ENCODE peak calls at places on chromosomes 4 and X, in eight cellular contexts. B is CD4-positive, CD25-positive, alpha-beta regulatory T cell; F is ascending aorta; S is left ventricle myocardium inferior; U is hepatocyte; I is heart left ventricle; T is astrocyte; E is prostate gland. V is an unnamed sample. For H3K4me1, the result is how much of the 10 kb centered on the place peaks cover.

GRCh38 chr4:48047896-48048295 is 31.3 kb downstream of the NIPAL1 start:
- DNase-seq in B (no peak), F (no peak), S (peak), U (no peak), I (peak), T (no peak), E (no peak), V (no peak)

GRCh38 chrX:68570598-68570997 is 71.7 kb downstream of the YIPF6 start:
- DNase-seq in B (no peak), F (no peak), S (no peak), U (no peak), I (no peak), T (no peak), E (no peak), V (no peak)

GRCh38 chrX:16771483-16772398 is 14.5 kb upstream of the TXLNG start:
- DNase-seq in B (no peak), F (no peak), S (no peak), U (peak), I (no peak), T (peak), E (no peak), V (no peak)

GRCh38 chrX:74133156-74133796 is 170.7 kb upstream of the ZCCHC13 start:
- DNase-seq in B (peak), F (no peak), S (no peak), U (peak), I (no peak), T (peak), E (peak), V (no peak)

GRCh38 chr4:121736735-121737351 is 28.1 kb downstream of the SMIM43 start:
- DNase-seq in B (peak), F (no peak), S (no peak), U (peak), I (no peak), T (peak), E (peak), V (no peak)

GRCh38 chr4:23674694-23675093 is 215.2 kb downstream of the PPARGC1A start:
- DNase-seq in B (no peak), F (no peak), S (no peak), U (no peak), I (no peak), T (no peak), E (no peak), V (no peak)

GRCh38 chr4:136307765-136308164 is 1224.5 kb downstream of the PCDH18 start:
- DNase-seq in B (no peak), F (no peak), S (no peak), U (no peak), I (no peak), T (no peak), E (no peak), V (no peak)

GRCh38 chr4:1029957-1030520 is 18.6 kb downstream of the FGFRL1 start:
- DNase-seq in B (no peak), F (no peak), S (no peak), U (no peak), I (no peak), T (no peak), E (no peak), V (no peak)

GRCh38 chr4:136183513-136183912 is 1348.8 kb downstream of the PCDH18 start:
- DNase-seq in B (no peak), F (no peak), S (no peak), U (no peak), I (no peak), T (no peak), E (no peak), V (no peak)

GRCh38 chrX:68997911-68998310 is 167.3 kb downstream of the PJA1 start:
- DNase-seq in B (no peak), F (no peak), S (peak), U (peak), I (peak), T (peak), E (peak), V (no peak)

GRCh38 chr4:14862881-14863280 is 139.4 kb upstream of the CPEB2 start:
- DNase-seq in B (no peak), F (no peak), S (peak), U (no peak), I (peak), T (no peak), E (no peak), V (no peak)

GRCh38 chrX:7270018-7270417 is 122.1 kb upstream of the PUDP start:
- DNase-seq in B (no peak), F (no peak), S (no peak), U (no peak), I (no peak), T (no peak), E (no peak), V (no peak)

GRCh38 chrX:136689441-136689840 is 41.5 kb downstream of the CD40LG start:
- DNase-seq in B (no peak), F (no peak), S (no peak), U (no peak), I (no peak), T (peak), E (no peak), V (no peak)

GRCh38 chr4:54093609-54094240 is 6.2 kb upstream of the GSX2 start:
- DNase-seq in B (no peak), F (no peak), S (no peak), U (no peak), I (no peak), T (no peak), E (no peak), V (no peak)

GRCh38 chr4:4334798-4335520 is 44.9 kb downstream of the ZBTB49 start:
- DNase-seq in B (peak), F (no peak), S (peak), U (peak), I (peak), T (peak), E (peak), V (peak)

GRCh38 chr4:164771088-164771487 is 17.2 kb downstream of the SMIM31 start:
- DNase-seq in B (no peak), F (no peak), S (no peak), U (no peak), I (no peak), T (no peak), E (no peak), V (no peak)

GRCh38 chrX:22053486-22053885 is 21.4 kb downstream of the PHEX start:
- DNase-seq in B (no peak), F (no peak), S (no peak), U (no peak), I (no peak), T (no peak), E (no peak), V (no peak)

GRCh38 chr4:156686120-156686519 is 285.5 kb downstream of the PDGFC start:
- DNase-seq in B (no peak), F (no peak), S (no peak), U (peak), I (no peak), T (peak), E (no peak), V (no peak)

GRCh38 chrX:24561121-24561520 is 86.0 kb downstream of the PCYT1B start:
- DNase-seq in B (no peak), F (no peak), S (no peak), U (no peak), I (no peak), T (no peak), E (no peak), V (no peak)

GRCh38 chrX:74529311-74529710 is 85.1 kb downstream of the RLIM start:
- DNase-seq in B (no peak), F (no peak), S (no peak), U (no peak), I (no peak), T (no peak), E (no peak), V (no peak)

GRCh38 chr4:78971326-78971725 is 32.1 kb upstream of the PAQR3 start:
- DNase-seq in B (no peak), F (no peak), S (no peak), U (peak), I (peak), T (no peak), E (no peak), V (no peak)

GRCh38 chr4:40200881-40201797 is 4.3 kb downstream of the RHOH start:
- DNase-seq in B (peak), F (no peak), S (no peak), U (no peak), I (no peak), T (peak), E (no peak), V (no peak)

GRCh38 chr4:85747871-85748491 is 273.0 kb downstream of the ARHGAP24 start:
- DNase-seq in B (no peak), F (no peak), S (no peak), U (peak), I (no peak), T (peak), E (peak), V (no peak)

GRCh38 chr4:138218976-138219375 is 23.2 kb downstream of the SLC7A11 start:
- DNase-seq in B (no peak), F (no peak), S (no peak), U (no peak), I (no peak), T (no peak), E (no peak), V (no peak)

GRCh38 chr4:47704693-47705325 is 133.1 kb downstream of the CORIN start:
- DNase-seq in B (no peak), F (no peak), S (peak), U (peak), I (peak), T (no peak), E (peak), V (peak)

GRCh38 chrX:121216979-121217378 is 169.6 kb downstream of the GLUD2 start:
- DNase-seq in B (no peak), F (no peak), S (no peak), U (no peak), I (no peak), T (no peak), E (no peak), V (no peak)

GRCh38 chr4:113447061-113447460 is 314.5 kb downstream of the CAMK2D start:
- DNase-seq in B (no peak), F (no peak), S (no peak), U (no peak), I (no peak), T (peak), E (no peak), V (no peak)

GRCh38 chr4:13857397-13857796 is 229.9 kb upstream of the BOD1L1 start:
- DNase-seq in B (no peak), F (no peak), S (no peak), U (no peak), I (no peak), T (no peak), E (no peak), V (no peak)

GRCh38 chrX:153803211-153804099 is 9.0 kb downstream of the SSR4 start:
- DNase-seq in B (no peak), F (no peak), S (no peak), U (no peak), I (no peak), T (no peak), E (no peak), V (no peak)

GRCh38 chr4:154928640-154929257 is 147.7 kb downstream of the RBM46 start:
- DNase-seq in B (no peak), F (no peak), S (no peak), U (peak), I (no peak), T (peak), E (no peak), V (no peak)

GRCh38 chr4:181728567-181728966 is 514.6 kb upstream of the TENM3 start:
- DNase-seq in B (no peak), F (no peak), S (no peak), U (no peak), I (no peak), T (no peak), E (no peak), V (no peak)

GRCh38 chr4:7987148-7987989 is 47.7 kb upstream of the AFAP1 start:
- DNase-seq in B (peak), F (no peak), S (peak), U (peak), I (peak), T (peak), E (peak), V (no peak)

GRCh38 chr4:187183826-187184225 is 460.2 kb upstream of the FAT1 start:
- DNase-seq in B (no peak), F (no peak), S (no peak), U (no peak), I (no peak), T (peak), E (no peak), V (no peak)

GRCh38 chr4:73259552-73260140 is 1.0 kb upstream of the ANKRD17 start:
- DNase-seq in B (peak), F (no peak), S (no peak), U (peak), I (peak), T (peak), E (no peak), V (no peak)

GRCh38 chrX:74147439-74147838 is 156.5 kb upstream of the ZCCHC13 start:
- DNase-seq in B (no peak), F (no peak), S (no peak), U (no peak), I (no peak), T (no peak), E (no peak), V (no peak)

DNA sequence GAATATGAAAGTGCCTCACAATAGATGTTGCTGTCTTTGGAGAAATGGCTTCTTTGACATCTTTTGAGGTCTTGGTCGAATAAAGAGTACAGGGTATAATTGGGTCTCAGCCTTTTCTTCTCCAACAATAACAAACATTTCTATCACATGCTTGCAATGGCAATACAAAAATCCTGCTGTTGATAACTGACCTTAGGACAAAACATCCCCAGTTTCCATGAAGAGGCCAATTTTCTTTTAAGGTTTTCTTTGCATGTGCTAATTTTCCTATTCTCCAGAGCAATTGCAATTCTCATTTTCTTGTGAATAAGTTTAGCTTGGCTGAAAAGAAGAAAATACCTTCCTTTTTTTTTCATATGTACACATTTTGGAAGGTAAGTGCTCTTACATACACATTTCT is 130.7 kb upstream of the RPS6KA6 start:
- DNase-seq in B (no peak), F (no peak), S (no peak), U (no peak), I (no peak), T (no peak), E (no peak), V (no peak)
- H3K4me1 ChIP-seq in B (under half), F (under half), S (under half), U (under half), I (under half), T (under half), E (under half), V (under half)

GRCh38 chr4:102868153-102868781 is 525 bp upstream of the CISD2 start:
- DNase-seq in B (no peak), F (no peak), S (peak), U (no peak), I (no peak), T (no peak), E (no peak), V (no peak)

GRCh38 chr4:102869569-102870227 is 906 bp downstream of the CISD2 start:
- DNase-seq in B (no peak), F (no peak), S (no peak), U (no peak), I (no peak), T (no peak), E (no peak), V (no peak)

GRCh38 chr4:102871772-102872171 is 3.0 kb downstream of the CISD2 start:
- DNase-seq in B (no peak), F (no peak), S (no peak), U (no peak), I (no peak), T (no peak), E (no peak), V (no peak)

GRCh38 chr4:102868782-102869568 is at the start of gene CISD2:
- DNase-seq in B (peak), F (peak), S (peak), U (peak), I (peak), T (peak), E (peak), V (peak)

GRCh38 chr4:102867278-102868152 is 1.3 kb upstream of the CISD2 start:
- DNase-seq in B (no peak), F (no peak), S (no peak), U (no peak), I (no peak), T (no peak), E (no peak), V (no peak)
- H3K4me3 ChIP-seq in B (peak), F (peak), S (peak), U (no peak), I (peak), T (no peak), E (peak), V (peak)

GRCh38 chrX:20205927-20206708 is 60.6 kb downstream of the RPS6KA3 start:
- DNase-seq in B (no peak), F (no peak), S (no peak), U (no peak), I (peak), T (no peak), E (no peak), V (no peak)

DNA sequence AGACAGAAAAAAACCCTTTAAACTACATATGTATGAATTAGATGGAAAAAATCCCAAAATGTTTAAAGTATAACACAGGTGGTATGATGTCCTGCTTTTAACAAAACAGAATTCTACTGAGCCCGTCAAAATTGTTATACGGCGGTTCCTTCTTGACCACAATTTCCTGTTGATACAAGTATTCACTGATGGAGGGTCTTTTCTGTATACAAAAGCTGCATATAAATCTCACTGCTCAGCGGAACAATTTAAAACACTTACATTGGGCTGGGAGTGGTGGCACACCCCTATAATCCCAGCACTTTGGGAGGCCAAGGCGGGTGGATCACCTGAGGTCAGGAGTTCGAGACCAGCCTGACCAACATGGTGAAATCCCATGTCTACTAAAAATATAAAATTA is 62.4 kb downstream of the RPS6KA3 start:
- DNase-seq in B (no peak), F (no peak), S (no peak), U (no peak), I (no peak), T (no peak), E (no peak), V (no peak)
- H3K27ac ChIP-seq in B (no peak), F (no peak), S (no peak), U (no peak), I (no peak), T (no peak), E (no peak), V (no peak)

DNA sequence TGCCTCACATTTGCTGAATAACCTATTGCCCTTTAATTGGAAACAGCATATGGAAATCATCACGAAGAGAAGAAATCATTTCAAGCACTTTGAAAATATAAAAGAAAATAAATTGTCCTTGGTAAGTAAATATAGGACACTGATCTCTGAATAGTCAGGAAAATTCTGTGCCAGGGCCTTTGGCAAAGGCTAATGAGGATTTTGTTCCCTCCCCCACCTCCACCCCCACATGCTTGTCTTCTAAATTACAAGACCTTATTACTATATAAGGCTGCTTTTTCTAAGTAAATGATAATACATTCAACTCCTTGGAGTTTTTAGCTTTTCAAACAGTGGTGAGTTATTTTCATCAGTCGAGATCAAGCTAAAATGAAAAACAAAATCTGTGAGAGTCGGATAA is 15.8 kb downstream of the SYNPO2 start:
- DNase-seq in B (no peak), F (no peak), S (no peak), U (no peak), I (no peak), T (no peak), E (no peak), V (no peak)
- H3K4me1 ChIP-seq in B (under half), F (half or more), S (half or more), U (under half), I (under half), T (under half), E (under half), V (under half)

GRCh38 chr4:89055157-89056080 is 1.6 kb downstream of the FAM13A start:
- DNase-seq in B (no peak), F (no peak), S (no peak), U (no peak), I (no peak), T (no peak), E (no peak), V (no peak)

GRCh38 chr4:89054627-89055026 is 2.4 kb downstream of the FAM13A start:
- DNase-seq in B (no peak), F (no peak), S (no peak), U (no peak), I (no peak), T (no peak), E (no peak), V (no peak)

GRCh38 chr4:89056292-89056952 is 563 bp downstream of the FAM13A start:
- DNase-seq in B (no peak), F (no peak), S (no peak), U (no peak), I (no peak), T (no peak), E (no peak), V (no peak)

GRCh38 chr4:89056953-89057398 is at the start of gene FAM13A:
- DNase-seq in B (no peak), F (peak), S (peak), U (peak), I (peak), T (peak), E (peak), V (peak)
- H3K4me3 ChIP-seq in B (no peak), F (peak), S (peak), U (peak), I (peak), T (peak), E (peak), V (peak)

DNA sequence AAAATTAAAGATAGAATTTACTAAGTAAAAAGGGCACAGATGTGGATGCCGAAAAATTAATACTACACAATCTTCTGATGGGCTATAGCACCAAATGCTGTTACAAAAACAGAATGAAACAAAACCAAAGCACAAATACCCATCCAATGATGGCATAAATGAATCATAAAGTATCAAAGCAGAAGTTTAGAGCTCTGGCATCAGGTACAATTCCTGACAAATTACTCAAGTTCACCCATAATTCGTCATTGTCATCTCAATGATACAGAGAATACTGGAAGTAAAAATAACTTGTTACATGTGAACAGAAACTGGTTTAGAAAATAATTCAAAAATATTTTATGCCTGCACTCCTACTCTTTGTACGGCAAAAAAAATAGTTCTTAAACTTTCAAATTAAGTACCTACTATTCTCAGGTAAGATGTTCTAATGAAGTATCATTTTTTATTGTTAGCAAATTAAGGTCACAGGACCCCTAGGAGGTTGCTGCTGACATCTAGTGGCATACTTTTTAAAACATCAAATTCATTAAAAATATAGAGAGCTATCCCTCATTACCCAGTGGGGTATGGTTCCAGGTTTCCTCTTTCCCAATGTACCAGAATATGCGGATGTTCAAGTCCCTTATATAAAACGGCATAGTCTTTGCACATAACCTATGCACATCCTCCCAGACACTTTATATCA is 126.1 kb downstream of the INPP4B start:
- DNase-seq in B (peak), F (no peak), S (no peak), U (peak), I (no peak), T (peak), E (no peak), V (no peak)
- H3K27ac ChIP-seq in B (no peak), F (no peak), S (no peak), U (no peak), I (no peak), T (peak), E (no peak), V (no peak)

GRCh38 chr4:168846414-168846813 is 163.6 kb downstream of the CBR4 start:
- DNase-seq in B (no peak), F (no peak), S (no peak), U (no peak), I (no peak), T (no peak), E (no peak), V (no peak)

GRCh38 chr4:168842186-168842585 is 167.9 kb downstream of the CBR4 start:
- DNase-seq in B (no peak), F (no peak), S (no peak), U (no peak), I (no peak), T (no peak), E (no peak), V (no peak)

GRCh38 chr4:168845897-168846296 is 164.2 kb downstream of the CBR4 start:
- DNase-seq in B (no peak), F (no peak), S (no peak), U (no peak), I (no peak), T (no peak), E (no peak), V (no peak)

GRCh38 chr4:168843635-168844034 is 166.4 kb downstream of the CBR4 start:
- DNase-seq in B (no peak), F (no peak), S (no peak), U (no peak), I (no peak), T (no peak), E (peak), V (no peak)

GRCh38 chr4:168844261-168845039 is 165.6 kb downstream of the CBR4 start:
- DNase-seq in B (no peak), F (no peak), S (no peak), U (no peak), I (no peak), T (peak), E (no peak), V (no peak)
- H3K4me1 ChIP-seq in B (under half), F (half or more), S (half or more), U (under half), I (under half), T (under half), E (under half), V (under half)